ENCODE peak calls at places on chromosomes 6 and 20, in five cellular contexts. D is neural progenitor cell, I is endothelial cell, T is fibroblast of pulmonary artery, B is GM20000. F is an unnamed sample.

GRCh38 chr6:155400022-155400965 is 55.3 kb downstream of the NOX3 start:
- DNase-seq in D (no peak), I (no peak), T (no peak), B (no peak), F (no peak)

GRCh38 chr6:139291813-139292619 is at the start of gene TXLNB:
- DNase-seq in D (peak; percentile 57), I (peak; percentile 8), T (peak; percentile 95), B (peak; percentile 39), F (no peak)

GRCh38 chr20:22403860-22404608 is 180.3 kb downstream of the FOXA2 start:
- DNase-seq in D (peak; percentile 47), I (no peak), T (peak; percentile 16), B (no peak), F (no peak)

GRCh38 chr6:158538741-158539140 is 21.1 kb upstream of the TMEM181 start:
- DNase-seq in D (no peak), I (no peak), T (no peak), B (no peak), F (no peak)

GRCh38 chr20:1674361-1674760 is 16.8 kb upstream of the SIRPG start:
- DNase-seq in D (no peak), I (no peak), T (no peak), B (no peak), F (no peak)

GRCh38 chr6:121849477-121849876 is 414.0 kb downstream of the GJA1 start:
- DNase-seq in D (peak; percentile 90), I (peak; percentile 78), T (peak; percentile 87), B (peak; percentile 59), F (peak; percentile 46)

GRCh38 chr6:111322145-111322544 is 160.9 kb downstream of the REV3L start:
- DNase-seq in D (no peak), I (no peak), T (no peak), B (no peak), F (no peak)

GRCh38 chr6:1250489-1251197 is 61.3 kb upstream of the FOXQ1 start:
- DNase-seq in D (no peak), I (no peak), T (no peak), B (no peak), F (no peak)

GRCh38 chr20:62636446-62636845 is 5.9 kb upstream of the SLCO4A1 start:
- DNase-seq in D (no peak), I (no peak), T (no peak), B (no peak), F (no peak)

GRCh38 chr20:44064501-44065400 is 122.2 kb downstream of the JPH2 start:
- DNase-seq in D (no peak), I (no peak), T (no peak), B (no peak), F (peak; percentile 5)

GRCh38 chr6:105522626-105523322 is 119.9 kb upstream of the PREP start:
- DNase-seq in D (no peak), I (no peak), T (no peak), B (no peak), F (no peak)

GRCh38 chr6:100892693-100893092 is 11.6 kb upstream of the ASCC3 start:
- DNase-seq in D (peak; percentile 5), I (no peak), T (no peak), B (no peak), F (no peak)

GRCh38 chr6:107988570-107988969 is 30.6 kb upstream of the SEC63 start:
- DNase-seq in D (no peak), I (no peak), T (no peak), B (no peak), F (no peak)

GRCh38 chr20:62412194-62413024 is 5.3 kb upstream of the CABLES2 start:
- DNase-seq in D (no peak), I (no peak), T (no peak), B (no peak), F (no peak)

GRCh38 chr6:55450007-55450406 is 122.7 kb downstream of the GFRAL start:
- DNase-seq in D (no peak), I (no peak), T (peak; percentile 18), B (no peak), F (no peak)

GRCh38 chr20:33647603-33648395 is 14.3 kb upstream of the C20orf144 start:
- DNase-seq in D (no peak), I (no peak), T (peak; percentile 43), B (peak; percentile 76), F (no peak)

GRCh38 chr6:148874698-148875293 is 128.0 kb downstream of the UST start:
- DNase-seq in D (peak; percentile 75), I (no peak), T (peak; percentile 50), B (no peak), F (no peak)

GRCh38 chr20:57089701-57090144 is 176.7 kb downstream of the BMP7 start:
- DNase-seq in D (peak; percentile 90), I (peak; percentile 93), T (peak; percentile 32), B (peak; percentile 83), F (peak; percentile 89)

GRCh38 chr6:8743146-8743745 is 307.9 kb upstream of the SLC35B3 start:
- DNase-seq in D (no peak), I (no peak), T (no peak), B (peak; percentile 14), F (no peak)

GRCh38 chr6:3471711-3472110 is 14.9 kb upstream of the SLC22A23 start:
- DNase-seq in D (no peak), I (no peak), T (no peak), B (no peak), F (no peak)

GRCh38 chr6:17867880-17868279 is 119.6 kb downstream of the KIF13A start:
- DNase-seq in D (no peak), I (no peak), T (peak; percentile 72), B (no peak), F (no peak)

GRCh38 chr20:137668-138131 is 4.7 kb upstream of the DEFB126 start:
- DNase-seq in D (no peak), I (no peak), T (no peak), B (no peak), F (no peak)

GRCh38 chr6:149271348-149272340 is 45.9 kb upstream of the TAB2 start:
- DNase-seq in D (no peak), I (no peak), T (peak; percentile 61), B (peak; percentile 56), F (no peak)

GRCh38 chr6:1227600-1227934 is 84.3 kb upstream of the FOXQ1 start:
- DNase-seq in D (no peak), I (no peak), T (no peak), B (no peak), F (no peak)

GRCh38 chr6:123945386-123945785 is 141.7 kb downstream of the NKAIN2 start:
- DNase-seq in D (no peak), I (no peak), T (no peak), B (no peak), F (no peak)

GRCh38 chr20:25281541-25281991 is 33.7 kb downstream of the PYGB start:
- DNase-seq in D (no peak), I (no peak), T (no peak), B (peak; percentile 62), F (no peak)

GRCh38 chr6:146620655-146621054 is 21.9 kb downstream of the ADGB start:
- DNase-seq in D (no peak), I (no peak), T (peak; percentile 9), B (no peak), F (no peak)

GRCh38 chr20:46135856-46136633 is 17.9 kb downstream of the CD40 start:
- DNase-seq in D (peak; percentile 84), I (no peak), T (no peak), B (no peak), F (no peak)

GRCh38 chr20:46142124-46142523 is 24.0 kb downstream of the CD40 start:
- DNase-seq in D (peak; percentile 38), I (no peak), T (no peak), B (no peak), F (no peak)

GRCh38 chr20:46137816-46138215 is 19.7 kb downstream of the CD40 start:
- DNase-seq in D (no peak), I (no peak), T (no peak), B (no peak), F (no peak)

GRCh38 chr20:46139908-46140482 is 21.9 kb downstream of the CD40 start:
- DNase-seq in D (peak; percentile 41), I (no peak), T (no peak), B (no peak), F (no peak)

DNA sequence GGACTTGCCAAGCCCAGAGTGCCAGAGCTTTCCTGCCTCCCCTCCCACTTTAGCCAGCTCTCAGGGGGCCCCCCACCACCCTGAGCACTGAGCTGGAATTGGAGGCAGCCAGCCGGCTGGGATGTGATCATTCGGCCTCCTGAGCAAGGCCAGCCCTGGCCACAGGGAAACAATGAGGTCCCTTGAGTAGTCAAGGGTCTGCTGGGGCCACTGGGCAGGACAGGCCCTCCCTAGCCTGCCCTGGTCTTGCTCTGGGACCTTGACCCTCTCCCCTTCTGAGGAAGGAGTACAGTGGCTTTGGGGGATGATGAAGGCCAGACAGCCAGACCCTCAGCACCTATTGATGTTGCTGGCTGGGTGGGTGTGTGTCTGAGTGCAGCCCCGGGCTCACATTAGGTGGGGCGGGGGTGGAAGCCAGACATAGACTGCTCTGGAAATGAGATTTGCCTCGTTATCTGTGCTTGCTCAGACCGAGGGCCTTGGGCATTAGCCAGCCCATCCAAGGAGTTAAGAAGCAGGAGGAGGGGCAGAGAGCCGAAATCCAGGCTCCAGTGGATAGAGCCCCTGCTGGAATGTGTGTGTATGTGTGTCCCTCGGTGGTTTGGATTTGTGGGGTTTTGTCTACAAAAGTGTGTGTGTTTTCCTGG is 21.3 kb downstream of the CD40 start:
- DNase-seq in D (peak; percentile 72), I (no peak), T (no peak), B (no peak), F (no peak)
- TF ChIP-seq CTCF in D (peak; percentile 27), I (no peak), T (no peak), B (no peak), F (peak; percentile 18)

DNA sequence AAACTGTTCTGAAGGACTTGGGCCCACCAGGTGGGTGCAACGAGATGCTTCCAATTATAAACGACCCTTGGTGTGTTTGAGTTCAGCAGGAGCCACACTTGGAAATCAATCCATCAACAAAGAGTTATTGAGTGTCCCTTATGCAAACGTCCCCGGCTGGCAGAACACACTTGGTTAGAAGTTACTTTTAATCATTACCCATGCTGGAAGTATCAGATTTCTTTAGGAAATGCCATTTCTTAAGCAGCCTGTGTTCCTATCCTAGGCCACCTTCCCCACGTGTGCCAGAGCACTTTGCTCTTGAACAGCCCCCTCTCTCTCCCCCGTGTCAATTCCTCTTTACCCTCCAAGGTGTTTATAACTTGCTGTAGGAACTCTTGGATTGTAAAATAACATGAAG is 37.7 kb upstream of the ZNF831 start:
- DNase-seq in D (no peak), I (no peak), T (no peak), B (no peak), F (no peak)
- TF ChIP-seq CTCF in D (no peak), I (no peak), T (no peak), B (no peak), F (no peak)

GRCh38 chr6:13769034-13769654 is 45.2 kb downstream of the MCUR1 start:
- DNase-seq in D (no peak), I (no peak), T (no peak), B (no peak), F (no peak)

GRCh38 chr6:13765570-13765969 is 48.8 kb downstream of the MCUR1 start:
- DNase-seq in D (no peak), I (no peak), T (no peak), B (no peak), F (no peak)

GRCh38 chr6:13764996-13765395 is 49.4 kb downstream of the MCUR1 start:
- DNase-seq in D (no peak), I (no peak), T (no peak), B (peak; percentile 51), F (no peak)

GRCh38 chr6:13766201-13766634 is 48.1 kb downstream of the MCUR1 start:
- DNase-seq in D (no peak), I (no peak), T (peak; percentile 36), B (peak; percentile 16), F (no peak)

GRCh38 chr6:13767121-13767794 is 47.1 kb downstream of the MCUR1 start:
- DNase-seq in D (peak; percentile 25), I (no peak), T (peak; percentile 31), B (peak; percentile 46), F (no peak)
- TF ChIP-seq CTCF in D (no peak), I (no peak), T (peak; percentile 8), B (no peak), F (no peak)

GRCh38 chr6:38806271-38806670 is 91.2 kb downstream of the DNAH8 start:
- DNase-seq in D (peak; percentile 25), I (no peak), T (no peak), B (no peak), F (no peak)
- TF ChIP-seq CTCF in D (peak; percentile 29), I (no peak), T (no peak), B (no peak), F (no peak)